ENCODE peak calls at places on chromosomes 12 and 14, in nine cellular contexts. Z is CD8-positive, alpha-beta memory T cell; H is GM03348; U is Calu3; X is activated CD4-positive, alpha-beta T cell treated with anti-CD3 and anti-CD28 coated beads for 48 hours; T is iris pigment epithelial cell; E is HT-29; R is posterior cingulate gyrus; L is heart left ventricle. C is an unnamed sample.

GRCh38 chr14:52351561-52352491 is 37.7 kb downstream of the PTGER2 start:
- DNase-seq in Z (peak; percentile 46), H (peak; percentile 50), U (no peak), X (peak; percentile 41), T (peak; percentile 71), E (no peak), R (no peak), L (no peak), C (no peak)

GRCh38 chr12:27336254-27336653 is 3.6 kb downstream of the BMAL2 start:
- DNase-seq in Z (no peak), H (no peak), U (peak; percentile 62), X (no peak), T (no peak), E (peak; percentile 75), R (no peak), L (no peak), C (no peak)

GRCh38 chr14:71856199-71856919 is 75.9 kb upstream of the RGS6 start:
- DNase-seq in Z (no peak), H (no peak), U (no peak), X (peak; percentile 9), T (no peak), E (no peak), R (no peak), L (no peak), C (no peak)

GRCh38 chr12:1532367-1532752 is 62.0 kb downstream of the FBXL14 start:
- DNase-seq in Z (no peak), H (no peak), U (no peak), X (no peak), T (no peak), E (no peak), R (no peak), L (no peak), C (no peak)

GRCh38 chr14:65824285-65824977 is 411.9 kb downstream of the FUT8 start:
- DNase-seq in Z (peak; percentile 58), H (peak; percentile 81), U (peak; percentile 67), X (peak; percentile 70), T (peak; percentile 74), E (peak; percentile 55), R (peak; percentile 86), L (peak; percentile 30), C (peak; percentile 54)

GRCh38 chr14:79514700-79515099 is 696.6 kb downstream of the DIO2 start:
- DNase-seq in Z (no peak), H (peak; percentile 24), U (no peak), X (no peak), T (peak; percentile 62), E (no peak), R (no peak), L (no peak), C (no peak)

GRCh38 chr12:67783393-67783792 is 134.8 kb downstream of the DYRK2 start:
- DNase-seq in Z (no peak), H (no peak), U (no peak), X (no peak), T (no peak), E (no peak), R (no peak), L (no peak), C (no peak)

GRCh38 chr14:69204753-69205152 is 13.5 kb downstream of the EXD2 start:
- DNase-seq in Z (no peak), H (no peak), U (no peak), X (no peak), T (peak; percentile 4), E (no peak), R (no peak), L (no peak), C (no peak)

GRCh38 chr14:68297871-68298468 is 478.4 kb downstream of the RAD51B start:
- DNase-seq in Z (no peak), H (peak; percentile 29), U (peak; percentile 17), X (no peak), T (peak; percentile 19), E (peak; percentile 22), R (no peak), L (no peak), C (no peak)

GRCh38 chr12:61754214-61754613 is 506.0 kb upstream of the USP15 start:
- DNase-seq in Z (no peak), H (no peak), U (no peak), X (no peak), T (no peak), E (no peak), R (no peak), L (no peak), C (no peak)

GRCh38 chr14:95915326-95915725 is 38.7 kb downstream of the TUNAR start:
- DNase-seq in Z (no peak), H (no peak), U (no peak), X (no peak), T (no peak), E (peak; percentile 9), R (no peak), L (no peak), C (no peak)

GRCh38 chr12:15688202-15688736 is 100.9 kb downstream of the EPS8 start:
- DNase-seq in Z (no peak), H (no peak), U (peak; percentile 86), X (no peak), T (no peak), E (peak; percentile 74), R (peak; percentile 92), L (peak; percentile 60), C (no peak)